ENCODE peak calls at places on chromosomes 12 and 14, in eight cellular contexts. One of them, this sample, is unnamed.
A peak's percentile ranks its signal among the peaks of the same experiment; 100 is the strongest.

GRCh38 chr14:94135476-94135875 is 6.1 kb upstream of the IFI27L2 start:
- DNase-seq in thoracic aorta: no peak
- DNase-seq in hepatocyte: no peak
- DNase-seq in left ventricle myocardium inferior: no peak
- DNase-seq in ovary: no peak
- DNase-seq in sigmoid colon: no peak
- DNase-seq in mesendoderm: no peak
- DNase-seq in A549: no peak
- DNase-seq in this sample: no peak

GRCh38 chr14:79404874-79405273 is 806.4 kb downstream of the DIO2 start:
- DNase-seq in A549: no peak
- DNase-seq in thoracic aorta: no peak
- DNase-seq in sigmoid colon: no peak
- DNase-seq in left ventricle myocardium inferior: no peak
- DNase-seq in ovary: no peak
- DNase-seq in mesendoderm: no peak
- DNase-seq in hepatocyte: peak; percentile 10
- DNase-seq in this sample: peak; percentile 18

GRCh38 chr14:93462479-93462878 is 31.7 kb downstream of the UNC79 start:
- DNase-seq in ovary: no peak
- DNase-seq in A549: no peak
- DNase-seq in hepatocyte: no peak
- DNase-seq in mesendoderm: no peak
- DNase-seq in left ventricle myocardium inferior: no peak
- DNase-seq in sigmoid colon: no peak
- DNase-seq in thoracic aorta: no peak
- DNase-seq in this sample: no peak

GRCh38 chr12:121326996-121327674 is 25.1 kb downstream of the ANAPC5 start:
- DNase-seq in A549: no peak
- DNase-seq in hepatocyte: no peak
- DNase-seq in left ventricle myocardium inferior: no peak
- DNase-seq in thoracic aorta: no peak
- DNase-seq in ovary: no peak
- DNase-seq in sigmoid colon: no peak
- DNase-seq in mesendoderm: no peak
- DNase-seq in this sample: no peak

GRCh38 chr14:54722791-54723432 is 156.0 kb downstream of the SAMD4A start:
- DNase-seq in A549: peak; percentile 59
- DNase-seq in sigmoid colon: no peak
- DNase-seq in mesendoderm: peak; percentile 58
- DNase-seq in ovary: no peak
- DNase-seq in hepatocyte: peak; percentile 34
- DNase-seq in thoracic aorta: no peak
- DNase-seq in left ventricle myocardium inferior: no peak
- DNase-seq in this sample: peak; percentile 13

GRCh38 chr14:24481622-24482324 is 26.3 kb downstream of the CMA1 start:
- DNase-seq in thoracic aorta: no peak
- DNase-seq in A549: peak; percentile 65
- DNase-seq in sigmoid colon: no peak
- DNase-seq in mesendoderm: peak; percentile 88
- DNase-seq in left ventricle myocardium inferior: no peak
- DNase-seq in hepatocyte: peak; percentile 46
- DNase-seq in ovary: no peak
- DNase-seq in this sample: peak; percentile 38

GRCh38 chr12:79692249-79692619 is 1.5 kb upstream of the PAWR start:
- DNase-seq in sigmoid colon: no peak
- DNase-seq in left ventricle myocardium inferior: no peak
- DNase-seq in ovary: no peak
- DNase-seq in thoracic aorta: no peak
- DNase-seq in mesendoderm: no peak
- DNase-seq in A549: no peak
- DNase-seq in hepatocyte: no peak
- DNase-seq in this sample: no peak

GRCh38 chr12:77339610-77340009 is 274.2 kb upstream of the E2F7 start:
- DNase-seq in ovary: no peak
- DNase-seq in sigmoid colon: no peak
- DNase-seq in hepatocyte: no peak
- DNase-seq in A549: no peak
- DNase-seq in left ventricle myocardium inferior: no peak
- DNase-seq in mesendoderm: no peak
- DNase-seq in thoracic aorta: no peak
- DNase-seq in this sample: no peak

GRCh38 chr14:55604467-55604866 is 24.5 kb downstream of the KTN1 start:
- DNase-seq in thoracic aorta: no peak
- DNase-seq in hepatocyte: no peak
- DNase-seq in mesendoderm: no peak
- DNase-seq in sigmoid colon: no peak
- DNase-seq in left ventricle myocardium inferior: no peak
- DNase-seq in A549: no peak
- DNase-seq in ovary: no peak
- DNase-seq in this sample: no peak

GRCh38 chr14:22471545-22472121 is 117.4 kb downstream of the DAD1 start:
- DNase-seq in left ventricle myocardium inferior: peak; percentile 38
- DNase-seq in thoracic aorta: no peak
- DNase-seq in sigmoid colon: no peak
- DNase-seq in mesendoderm: peak; percentile 66
- DNase-seq in hepatocyte: peak; percentile 73
- DNase-seq in A549: peak; percentile 46
- DNase-seq in ovary: peak; percentile 24
- DNase-seq in this sample: peak; percentile 71

GRCh38 chr14:36979863-36980262 is 192.5 kb downstream of the SLC25A21 start:
- DNase-seq in sigmoid colon: no peak
- DNase-seq in left ventricle myocardium inferior: no peak
- DNase-seq in ovary: no peak
- DNase-seq in mesendoderm: no peak
- DNase-seq in hepatocyte: no peak
- DNase-seq in A549: no peak
- DNase-seq in thoracic aorta: no peak
- DNase-seq in this sample: no peak

GRCh38 chr12:46941981-46942380 is 116.2 kb upstream of the SLC38A4 start:
- DNase-seq in left ventricle myocardium inferior: no peak
- DNase-seq in thoracic aorta: no peak
- DNase-seq in mesendoderm: no peak
- DNase-seq in hepatocyte: no peak
- DNase-seq in ovary: no peak
- DNase-seq in sigmoid colon: no peak
- DNase-seq in A549: no peak
- DNase-seq in this sample: no peak

GRCh38 chr12:122838841-122839240 is 3.6 kb downstream of the HIP1R start:
- DNase-seq in hepatocyte: no peak
- DNase-seq in sigmoid colon: no peak
- DNase-seq in thoracic aorta: no peak
- DNase-seq in left ventricle myocardium inferior: no peak
- DNase-seq in A549: no peak
- DNase-seq in mesendoderm: no peak
- DNase-seq in ovary: no peak
- DNase-seq in this sample: no peak

GRCh38 chr14:88422036-88422435 is 36.6 kb downstream of the SPATA7 start:
- DNase-seq in left ventricle myocardium inferior: no peak
- DNase-seq in thoracic aorta: no peak
- DNase-seq in hepatocyte: no peak
- DNase-seq in A549: no peak
- DNase-seq in sigmoid colon: no peak
- DNase-seq in ovary: no peak
- DNase-seq in mesendoderm: no peak
- DNase-seq in this sample: no peak

GRCh38 chr14:69845787-69846186 is 33.4 kb upstream of the SMOC1 start:
- DNase-seq in left ventricle myocardium inferior: no peak
- DNase-seq in hepatocyte: peak; percentile 72
- DNase-seq in A549: no peak
- DNase-seq in thoracic aorta: no peak
- DNase-seq in sigmoid colon: no peak
- DNase-seq in ovary: no peak
- DNase-seq in mesendoderm: peak; percentile 42
- DNase-seq in this sample: no peak

GRCh38 chr12:78712834-78713455 is 151.6 kb upstream of the SYT1 start:
- DNase-seq in left ventricle myocardium inferior: no peak
- DNase-seq in sigmoid colon: no peak
- DNase-seq in hepatocyte: no peak
- DNase-seq in ovary: no peak
- DNase-seq in mesendoderm: no peak
- DNase-seq in thoracic aorta: no peak
- DNase-seq in A549: no peak
- DNase-seq in this sample: no peak

GRCh38 chr12:119500209-119500608 is 93.4 kb upstream of the TMEM233 start:
- DNase-seq in sigmoid colon: no peak
- DNase-seq in mesendoderm: no peak
- DNase-seq in thoracic aorta: no peak
- DNase-seq in ovary: no peak
- DNase-seq in A549: no peak
- DNase-seq in left ventricle myocardium inferior: no peak
- DNase-seq in hepatocyte: no peak
- DNase-seq in this sample: no peak

GRCh38 chr14:102666635-102667034 is 74.2 kb downstream of the RCOR1 start:
- DNase-seq in left ventricle myocardium inferior: no peak
- DNase-seq in ovary: no peak
- DNase-seq in thoracic aorta: no peak
- DNase-seq in hepatocyte: no peak
- DNase-seq in mesendoderm: no peak
- DNase-seq in sigmoid colon: no peak
- DNase-seq in A549: no peak
- DNase-seq in this sample: no peak

GRCh38 chr12:63967358-63967757 is 122.9 kb downstream of the SRGAP1 start:
- DNase-seq in ovary: no peak
- DNase-seq in A549: no peak
- DNase-seq in hepatocyte: no peak
- DNase-seq in sigmoid colon: no peak
- DNase-seq in mesendoderm: peak; percentile 56
- DNase-seq in thoracic aorta: no peak
- DNase-seq in left ventricle myocardium inferior: no peak
- DNase-seq in this sample: no peak

GRCh38 chr12:87439990-87440827 is 589.0 kb downstream of the C12orf50 start:
- DNase-seq in mesendoderm: peak; percentile 59
- DNase-seq in A549: peak; percentile 94
- DNase-seq in hepatocyte: peak; percentile 65
- DNase-seq in left ventricle myocardium inferior: no peak
- DNase-seq in ovary: no peak
- DNase-seq in sigmoid colon: no peak
- DNase-seq in thoracic aorta: no peak
- DNase-seq in this sample: peak; percentile 20

GRCh38 chr12:47717443-47718193 is 7.7 kb downstream of the ENDOU start:
- DNase-seq in hepatocyte: peak; percentile 90
- DNase-seq in left ventricle myocardium inferior: peak; percentile 90
- DNase-seq in A549: peak; percentile 83
- DNase-seq in mesendoderm: peak; percentile 93
- DNase-seq in ovary: peak; percentile 74
- DNase-seq in sigmoid colon: peak; percentile 93
- DNase-seq in thoracic aorta: peak; percentile 63
- DNase-seq in this sample: peak; percentile 86

DNA sequence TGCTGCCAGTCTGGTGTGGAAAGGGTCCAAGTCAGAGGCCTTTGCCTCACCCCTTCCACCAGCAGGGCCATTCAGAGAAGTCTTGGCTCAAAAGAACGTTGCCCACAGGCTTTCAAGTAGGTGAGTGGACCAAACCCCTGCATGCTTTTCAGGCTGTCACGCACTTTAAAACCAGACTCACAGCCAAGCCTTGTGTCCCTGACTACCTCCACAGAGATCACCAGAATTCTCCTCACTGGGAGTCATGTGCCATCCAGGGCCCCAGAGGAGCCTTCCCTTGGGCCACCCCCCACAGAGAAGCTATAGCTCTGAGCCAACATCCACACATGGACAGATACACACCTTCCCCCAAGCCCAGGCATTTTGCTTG is 283.1 kb downstream of the DPF3 start:
- DNase-seq in thoracic aorta: no peak
- DNase-seq in left ventricle myocardium inferior: no peak
- DNase-seq in ovary: no peak
- DNase-seq in mesendoderm: no peak
- DNase-seq in A549: no peak
- DNase-seq in hepatocyte: no peak
- DNase-seq in sigmoid colon: no peak
- DNase-seq in this sample: no peak
- H3K27ac ChIP-seq in thoracic aorta: no peak overlapping the region
- H3K27ac ChIP-seq in left ventricle myocardium inferior: no peak overlapping the region
- H3K27ac ChIP-seq in ovary: no peak overlapping the region
- H3K27ac ChIP-seq in mesendoderm: no peak overlapping the region
- H3K27ac ChIP-seq in A549: no peak overlapping the region
- H3K27ac ChIP-seq in hepatocyte: no peak overlapping the region
- H3K27ac ChIP-seq in sigmoid colon: no peak overlapping the region
- H3K27ac ChIP-seq in this sample: no peak overlapping the region

GRCh38 chr14:68271996-68272395 is 452.4 kb downstream of the RAD51B start:
- DNase-seq in left ventricle myocardium inferior: no peak
- DNase-seq in mesendoderm: no peak
- DNase-seq in thoracic aorta: no peak
- DNase-seq in sigmoid colon: no peak
- DNase-seq in A549: no peak
- DNase-seq in ovary: no peak
- DNase-seq in hepatocyte: no peak
- DNase-seq in this sample: no peak
- H3K4me1 ChIP-seq in left ventricle myocardium inferior: peaks cover 18% of the 10 kb centered on the region
- H3K4me1 ChIP-seq in mesendoderm: no peaks in the 10 kb centered on the region
- H3K4me1 ChIP-seq in thoracic aorta: peaks cover 25% of the 10 kb centered on the region
- H3K4me1 ChIP-seq in sigmoid colon: peaks cover 48% of the 10 kb centered on the region
- H3K4me1 ChIP-seq in A549: peaks cover 4% of the 10 kb centered on the region
- H3K4me1 ChIP-seq in ovary: peaks cover 4% of the 10 kb centered on the region
- H3K4me1 ChIP-seq in hepatocyte: peaks cover 34% of the 10 kb centered on the region
- H3K4me1 ChIP-seq in this sample: peaks cover 2% of the 10 kb centered on the region

GRCh38 chr14:71076472-71076871 is 169.2 kb downstream of the PCNX1 start:
- DNase-seq in hepatocyte: no peak
- DNase-seq in sigmoid colon: no peak
- DNase-seq in mesendoderm: no peak
- DNase-seq in A549: no peak
- DNase-seq in ovary: no peak
- DNase-seq in left ventricle myocardium inferior: no peak
- DNase-seq in thoracic aorta: no peak
- DNase-seq in this sample: no peak

GRCh38 chr14:71070169-71070568 is 162.9 kb downstream of the PCNX1 start:
- DNase-seq in hepatocyte: no peak
- DNase-seq in left ventricle myocardium inferior: no peak
- DNase-seq in thoracic aorta: no peak
- DNase-seq in mesendoderm: no peak
- DNase-seq in ovary: no peak
- DNase-seq in sigmoid colon: no peak
- DNase-seq in A549: peak; percentile 16
- DNase-seq in this sample: no peak

DNA sequence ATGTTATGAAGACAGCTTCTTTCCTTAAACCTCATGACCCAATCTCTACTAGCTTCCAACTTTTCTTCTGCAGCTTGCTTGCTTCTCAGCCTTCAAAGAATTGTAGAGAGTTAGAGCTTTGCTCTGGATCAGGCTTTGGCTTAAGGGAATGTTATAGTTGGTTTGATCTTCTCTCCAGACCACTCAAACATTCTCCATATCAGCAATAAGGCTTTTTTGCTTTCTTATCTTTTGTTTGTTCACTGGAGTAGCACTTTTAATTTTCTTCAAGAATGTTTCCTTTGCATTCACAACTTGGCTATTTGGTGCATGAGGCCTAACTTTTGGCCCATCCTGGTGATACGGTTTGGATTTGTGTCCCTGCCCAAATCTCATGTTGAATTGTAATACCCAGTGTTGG is 163.8 kb downstream of the PCNX1 start:
- DNase-seq in A549: no peak
- DNase-seq in hepatocyte: no peak
- DNase-seq in mesendoderm: no peak
- DNase-seq in ovary: no peak
- DNase-seq in sigmoid colon: no peak
- DNase-seq in thoracic aorta: no peak
- DNase-seq in left ventricle myocardium inferior: no peak
- DNase-seq in this sample: no peak
- H3K27ac ChIP-seq in A549: no peak overlapping the region
- H3K27ac ChIP-seq in hepatocyte: no peak overlapping the region
- H3K27ac ChIP-seq in mesendoderm: no peak overlapping the region
- H3K27ac ChIP-seq in ovary: no peak overlapping the region
- H3K27ac ChIP-seq in sigmoid colon: no peak overlapping the region
- H3K27ac ChIP-seq in thoracic aorta: no peak overlapping the region
- H3K27ac ChIP-seq in left ventricle myocardium inferior: no peak overlapping the region
- H3K27ac ChIP-seq in this sample: no peak overlapping the region

GRCh38 chr14:104735830-104736642 is 12.0 kb downstream of the ADSS1 start:
- DNase-seq in ovary: no peak
- DNase-seq in thoracic aorta: peak; percentile 71
- DNase-seq in A549: no peak
- DNase-seq in left ventricle myocardium inferior: peak; percentile 90
- DNase-seq in mesendoderm: no peak
- DNase-seq in hepatocyte: peak; percentile 65
- DNase-seq in sigmoid colon: peak; percentile 92
- DNase-seq in this sample: no peak
- H3K4me1 ChIP-seq in ovary: no peaks in the 10 kb centered on the region
- H3K4me1 ChIP-seq in thoracic aorta: peaks cover 40% of the 10 kb centered on the region
- H3K4me1 ChIP-seq in A549: peaks cover 43% of the 10 kb centered on the region
- H3K4me1 ChIP-seq in left ventricle myocardium inferior: peaks cover 70% of the 10 kb centered on the region
- H3K4me1 ChIP-seq in mesendoderm: no peaks in the 10 kb centered on the region
- H3K4me1 ChIP-seq in hepatocyte: peaks cover 13% of the 10 kb centered on the region
- H3K4me1 ChIP-seq in sigmoid colon: peaks cover 13% of the 10 kb centered on the region
- H3K4me1 ChIP-seq in this sample: no peaks in the 10 kb centered on the region

This sample was measured in SJCRH30.